ENCODE peak calls at places on chromosomes 16 and 17, in six cellular contexts. L, T, Q, H, F and V are unnamed samples.

GRCh38 chr16:87439926-87440325 is 47.8 kb downstream of the MAP1LC3B start:
- DNase-seq in L (no peak), T (no peak), Q (no peak), H (no peak), F (no peak), V (no peak)

GRCh38 chr16:8928467-8928957 is 35.2 kb downstream of the USP7 start:
- DNase-seq in L (no peak), T (no peak), Q (no peak), H (no peak), F (no peak), V (no peak)

GRCh38 chr17:77325826-77326581 is 185.2 kb downstream of the SEC14L1 start:
- DNase-seq in L (no peak), T (no peak), Q (peak), H (no peak), F (no peak), V (no peak)

GRCh38 chr17:15247891-15248529 is 17.1 kb downstream of the PMP22 start:
- DNase-seq in L (peak), T (peak), Q (no peak), H (no peak), F (no peak), V (no peak)

GRCh38 chr17:21209511-21210175 is 4.3 kb downstream of the TMEM11 start:
- DNase-seq in L (no peak), T (no peak), Q (no peak), H (no peak), F (peak), V (no peak)

GRCh38 chr17:36697907-36698526 is 96.6 kb downstream of the MRM1 start:
- DNase-seq in L (no peak), T (no peak), Q (peak), H (no peak), F (no peak), V (no peak)

GRCh38 chr16:14015017-14015416 is 56.1 kb upstream of the MRTFB start:
- DNase-seq in L (no peak), T (no peak), Q (peak), H (no peak), F (no peak), V (no peak)

GRCh38 chr16:84368327-84368996 is at the start of gene ATP2C2:
- DNase-seq in L (no peak), T (peak), Q (no peak), H (no peak), F (peak), V (no peak)

GRCh38 chr16:3842994-3843393 is 37.5 kb downstream of the CREBBP start:
- DNase-seq in L (no peak), T (no peak), Q (peak), H (no peak), F (no peak), V (no peak)

GRCh38 chr16:29030086-29030840 is 45.4 kb downstream of the LAT start:
- DNase-seq in L (no peak), T (no peak), Q (no peak), H (no peak), F (no peak), V (no peak)

GRCh38 chr17:64984181-64984580 is 64.9 kb upstream of the LRRC37A3 start:
- DNase-seq in L (no peak), T (no peak), Q (no peak), H (no peak), F (no peak), V (no peak)

GRCh38 chr16:11609474-11610120 is 22.9 kb upstream of the LITAF start:
- DNase-seq in L (no peak), T (no peak), Q (no peak), H (no peak), F (no peak), V (no peak)

GRCh38 chr16:11459722-11460121 is 114.5 kb downstream of the RMI2 start:
- DNase-seq in L (no peak), T (no peak), Q (no peak), H (no peak), F (no peak), V (no peak)

GRCh38 chr16:52611817-52612673 is 65.1 kb upstream of the TOX3 start:
- DNase-seq in L (peak), T (peak), Q (no peak), H (no peak), F (peak), V (no peak)

GRCh38 chr17:67491678-67492019 is 114.6 kb downstream of the PITPNC1 start:
- DNase-seq in L (no peak), T (no peak), Q (no peak), H (no peak), F (peak), V (no peak)
- H3K4me3 ChIP-seq in L (peak), T (no peak), Q (no peak), H (no peak), F (no peak), V (no peak)

DNA sequence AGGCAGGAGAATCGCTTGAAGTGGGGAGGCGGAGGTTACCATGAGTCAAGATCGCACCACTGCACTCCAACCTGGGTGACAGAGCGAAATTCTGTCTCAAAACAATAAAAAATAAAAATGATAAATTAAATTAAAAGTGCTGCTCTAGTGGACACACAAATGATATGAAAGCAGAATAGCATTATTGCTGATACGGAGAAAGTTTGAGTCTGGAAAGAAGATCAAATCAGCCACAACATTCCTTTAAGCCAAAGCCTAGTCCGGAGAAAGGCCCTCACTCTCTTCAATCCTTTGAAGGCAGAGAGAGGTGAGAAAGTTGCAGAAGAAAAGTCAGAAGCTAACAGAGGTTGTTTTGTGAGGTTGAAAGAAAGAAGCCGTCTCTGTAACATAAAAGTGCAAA is 15.1 kb upstream of the CSF3 start:
- DNase-seq in L (no peak), T (no peak), Q (no peak), H (no peak), F (no peak), V (no peak)
- TF ChIP-seq CTCF in L (no peak), T (no peak), Q (no peak), H (no peak), F (no peak), V (no peak)

GRCh38 chr17:46180895-46181279 is 12.3 kb downstream of the KANSL1 start:
- DNase-seq in L (no peak), T (no peak), Q (no peak), H (no peak), F (no peak), V (no peak)
- H3K4me3 ChIP-seq in L (no peak), T (no peak), Q (no peak), H (no peak), F (no peak), V (no peak)

GRCh38 chr17:81208651-81209050 is 14.1 kb downstream of the CEP131 start:
- DNase-seq in L (no peak), T (no peak), Q (no peak), H (no peak), F (no peak), V (no peak)

GRCh38 chr17:81206657-81207056 is 16.1 kb downstream of the CEP131 start:
- DNase-seq in L (no peak), T (no peak), Q (no peak), H (no peak), F (no peak), V (no peak)

GRCh38 chr17:81206166-81206565 is 16.6 kb downstream of the CEP131 start:
- DNase-seq in L (no peak), T (no peak), Q (no peak), H (no peak), F (no peak), V (no peak)

GRCh38 chr17:81209141-81209540 is 13.6 kb downstream of the CEP131 start:
- DNase-seq in L (no peak), T (no peak), Q (no peak), H (no peak), F (no peak), V (no peak)

GRCh38 chr17:81207610-81208581 is 14.9 kb downstream of the CEP131 start:
- DNase-seq in L (no peak), T (no peak), Q (no peak), H (no peak), F (no peak), V (no peak)
- TF ChIP-seq CTCF in L (no peak), T (no peak), Q (no peak), H (no peak), F (no peak), V (no peak)

DNA sequence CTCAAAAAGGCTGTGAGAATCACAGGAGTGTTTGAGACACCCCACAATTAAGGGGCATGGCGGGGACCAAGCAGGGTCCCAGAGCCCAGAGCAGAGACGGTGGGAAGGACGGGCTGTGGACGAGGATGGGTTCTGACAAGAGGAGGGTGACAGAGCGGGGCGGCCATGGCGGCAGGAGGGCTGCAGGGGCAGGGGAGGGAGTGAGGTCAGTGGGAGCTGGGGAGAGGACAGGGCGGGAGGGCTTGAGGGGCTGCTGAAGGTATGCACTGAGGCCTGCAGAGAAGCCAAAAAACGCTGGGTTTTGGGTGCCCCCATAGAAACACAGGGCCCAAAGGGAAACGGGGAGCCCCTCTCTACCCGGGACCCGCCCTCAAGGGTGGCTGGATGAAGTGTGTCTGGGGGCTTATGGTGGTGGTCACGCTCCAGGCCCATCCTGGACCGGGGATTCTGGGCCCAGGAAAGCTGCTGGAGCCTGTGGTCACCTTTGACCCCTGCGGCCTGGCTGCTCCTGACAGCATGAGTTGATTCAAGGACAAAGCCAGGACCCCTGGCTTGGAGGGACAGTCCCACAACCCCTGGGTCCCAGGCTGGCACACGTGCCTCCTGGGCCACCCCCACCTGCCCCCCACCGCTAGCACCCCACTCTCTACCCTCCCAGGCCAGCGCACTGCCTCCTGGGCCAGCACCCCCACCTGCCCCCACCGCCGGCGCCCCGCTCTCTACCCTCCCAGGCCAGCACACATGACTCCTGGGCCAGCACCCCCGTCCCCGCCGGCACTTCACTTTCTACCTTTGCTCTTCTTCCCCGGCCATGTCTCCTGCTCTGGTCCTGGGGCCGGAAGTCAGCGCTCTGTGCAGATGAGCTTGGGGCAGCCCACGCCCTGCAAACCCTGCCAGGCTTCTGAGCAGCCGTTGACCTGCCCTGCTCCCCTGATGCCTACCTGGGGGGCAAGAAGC is 31.0 kb upstream of the ACSF3 start:
- DNase-seq in L (no peak), T (no peak), Q (no peak), H (no peak), F (no peak), V (no peak)
- H3K4me3 ChIP-seq in L (no peak), T (no peak), Q (no peak), H (no peak), F (no peak), V (no peak)

GRCh38 chr16:9970796-9971195 is 211.4 kb downstream of the GRIN2A start:
- DNase-seq in L (no peak), T (no peak), Q (no peak), H (no peak), F (no peak), V (no peak)

GRCh38 chr16:9966569-9967157 is 215.6 kb downstream of the GRIN2A start:
- DNase-seq in L (no peak), T (peak), Q (peak), H (no peak), F (no peak), V (no peak)

GRCh38 chr16:9965079-9965478 is 217.1 kb downstream of the GRIN2A start:
- DNase-seq in L (no peak), T (no peak), Q (no peak), H (no peak), F (no peak), V (no peak)

GRCh38 chr16:9971907-9972306 is 210.3 kb downstream of the GRIN2A start:
- DNase-seq in L (no peak), T (no peak), Q (no peak), H (no peak), F (no peak), V (no peak)

GRCh38 chr16:9969580-9969979 is 212.6 kb downstream of the GRIN2A start:
- DNase-seq in L (no peak), T (no peak), Q (no peak), H (no peak), F (no peak), V (no peak)
- TF ChIP-seq CTCF in L (no peak), T (no peak), Q (no peak), H (no peak), F (no peak), V (no peak)

GRCh38 chr17:42677012-42677857 is 441 bp upstream of the PLEKHH3 start:
- DNase-seq in L (peak), T (peak), Q (peak), H (peak), F (peak), V (peak)

GRCh38 chr17:42679492-42680330 is 1.9 kb downstream of the CCR10 start:
- DNase-seq in L (peak), T (peak), Q (peak), H (peak), F (peak), V (peak)

GRCh38 chr17:42680331-42680808 is 1.3 kb downstream of the CCR10 start:
- DNase-seq in L (no peak), T (no peak), Q (no peak), H (no peak), F (peak), V (no peak)

GRCh38 chr17:42677921-42678781 is 1.4 kb upstream of the PLEKHH3 start:
- DNase-seq in L (peak), T (peak), Q (peak), H (peak), F (peak), V (peak)

GRCh38 chr17:42679001-42679491 is 2.3 kb upstream of the PLEKHH3 start:
- DNase-seq in L (peak), T (peak), Q (peak), H (no peak), F (peak), V (no peak)
- H3K4me3 ChIP-seq in L (peak), T (peak), Q (peak), H (peak), F (no peak), V (peak)